ENCODE peak calls at places on chromosome 4, in eight cellular contexts. I, S, O, W, N, F, R and H are unnamed samples.

GRCh38 chr4:113467581-113467980 is 294.0 kb downstream of the CAMK2D start:
- DNase-seq in I (no peak), S (no peak), O (no peak), W (no peak), N (no peak), F (no peak), R (peak), H (peak)

GRCh38 chr4:19382993-19383392 is 868.7 kb upstream of the SLIT2 start:
- DNase-seq in I (no peak), S (no peak), O (no peak), W (no peak), N (no peak), F (no peak), R (no peak), H (peak)

GRCh38 chr4:173399016-173399415 is at the start of gene SCRG1:
- DNase-seq in I (no peak), S (no peak), O (no peak), W (peak), N (peak), F (no peak), R (no peak), H (no peak)

GRCh38 chr4:108360857-108361820 is 192.4 kb upstream of the LEF1 start:
- DNase-seq in I (no peak), S (no peak), O (no peak), W (peak), N (peak), F (no peak), R (peak), H (peak)

GRCh38 chr4:184019084-184019483 is 114.0 kb downstream of the STOX2 start:
- DNase-seq in I (no peak), S (no peak), O (no peak), W (no peak), N (no peak), F (no peak), R (peak), H (peak)

GRCh38 chr4:182169987-182170386 is 73.2 kb upstream of the TENM3 start:
- DNase-seq in I (no peak), S (no peak), O (no peak), W (no peak), N (no peak), F (no peak), R (peak), H (no peak)

GRCh38 chr4:119834901-119835300 is 206.3 kb upstream of the PDE5A start:
- DNase-seq in I (no peak), S (no peak), O (no peak), W (no peak), N (no peak), F (no peak), R (no peak), H (no peak)

GRCh38 chr4:122576261-122577188 is 44.3 kb downstream of the IL21 start:
- DNase-seq in I (peak), S (no peak), O (peak), W (peak), N (peak), F (no peak), R (peak), H (peak)

GRCh38 chr4:68375667-68376559 is 26.0 kb upstream of the YTHDC1 start:
- DNase-seq in I (peak), S (peak), O (peak), W (peak), N (peak), F (peak), R (peak), H (peak)

GRCh38 chr4:139853309-139853708 is 187.7 kb downstream of the MGST2 start:
- DNase-seq in I (no peak), S (no peak), O (no peak), W (peak), N (no peak), F (no peak), R (no peak), H (no peak)

GRCh38 chr4:54914781-54915180 is 210.6 kb downstream of the KDR start:
- DNase-seq in I (no peak), S (no peak), O (no peak), W (no peak), N (no peak), F (no peak), R (no peak), H (no peak)

GRCh38 chr4:25439913-25440477 is 62.9 kb downstream of the ANAPC4 start:
- DNase-seq in I (peak), S (no peak), O (peak), W (peak), N (peak), F (no peak), R (peak), H (peak)

GRCh38 chr4:176387571-176387970 is 67.8 kb downstream of the SPCS3 start:
- DNase-seq in I (no peak), S (no peak), O (no peak), W (no peak), N (no peak), F (no peak), R (no peak), H (no peak)

GRCh38 chr4:4289930-4290850 is at the start of the genes LYAR and ZBTB49:
- DNase-seq in I (peak), S (peak), O (peak), W (peak), N (peak), F (peak), R (peak), H (peak)

GRCh38 chr4:173168396-173169177 is at the start of gene GALNT7:
- DNase-seq in I (peak), S (peak), O (peak), W (peak), N (peak), F (peak), R (peak), H (peak)

GRCh38 chr4:125789018-125789417 is 474.3 kb downstream of the FAT4 start:
- DNase-seq in I (no peak), S (no peak), O (no peak), W (no peak), N (no peak), F (no peak), R (no peak), H (no peak)

GRCh38 chr4:7171191-7171900 is 21.0 kb upstream of the SORCS2 start:
- DNase-seq in I (no peak), S (peak), O (no peak), W (no peak), N (no peak), F (no peak), R (no peak), H (peak)

GRCh38 chr4:53055716-53056413 is 193.7 kb downstream of the RASL11B start:
- DNase-seq in I (no peak), S (no peak), O (no peak), W (no peak), N (no peak), F (no peak), R (no peak), H (no peak)

GRCh38 chr4:3353747-3354454 is 61.1 kb downstream of the RGS12 start:
- DNase-seq in I (no peak), S (no peak), O (no peak), W (no peak), N (no peak), F (no peak), R (no peak), H (peak)

GRCh38 chr4:123340381-123340701 is 56.3 kb upstream of the SPRY1 start:
- DNase-seq in I (no peak), S (no peak), O (no peak), W (no peak), N (no peak), F (no peak), R (peak), H (peak)

GRCh38 chr4:157076578-157076947 is 613 bp downstream of the GLRB start:
- DNase-seq in I (no peak), S (no peak), O (peak), W (peak), N (peak), F (no peak), R (no peak), H (no peak)

GRCh38 chr4:86453044-86453501 is 93.2 kb upstream of the MAPK10 start:
- DNase-seq in I (no peak), S (no peak), O (no peak), W (no peak), N (no peak), F (no peak), R (no peak), H (no peak)

GRCh38 chr4:168059251-168059650 is 33.1 kb upstream of the ANXA10 start:
- DNase-seq in I (no peak), S (no peak), O (no peak), W (no peak), N (no peak), F (no peak), R (peak), H (peak)

GRCh38 chr4:789571-790465 is 36.1 kb downstream of the CPLX1 start:
- DNase-seq in I (no peak), S (no peak), O (peak), W (no peak), N (no peak), F (no peak), R (no peak), H (no peak)

GRCh38 chr4:1683371-1683902 is 676 bp downstream of the FAM53A start:
- DNase-seq in I (peak), S (no peak), O (no peak), W (peak), N (no peak), F (peak), R (peak), H (peak)

GRCh38 chr4:1187182-1187581 is 14.8 kb upstream of the SPON2 start:
- DNase-seq in I (peak), S (no peak), O (peak), W (no peak), N (no peak), F (no peak), R (no peak), H (peak)

GRCh38 chr4:84433603-84434232 is 65.4 kb downstream of the NKX6-1 start:
- DNase-seq in I (no peak), S (no peak), O (no peak), W (no peak), N (no peak), F (no peak), R (no peak), H (no peak)

GRCh38 chr4:17336524-17336941 is 175.4 kb downstream of the QDPR start:
- DNase-seq in I (peak), S (no peak), O (peak), W (no peak), N (no peak), F (peak), R (peak), H (peak)

GRCh38 chr4:87103691-87104187 is 116.7 kb downstream of the KLHL8 start:
- DNase-seq in I (no peak), S (no peak), O (peak), W (no peak), N (no peak), F (no peak), R (peak), H (peak)

GRCh38 chr4:126591583-126591982 is 1041.2 kb upstream of the INTU start:
- DNase-seq in I (no peak), S (no peak), O (no peak), W (no peak), N (no peak), F (no peak), R (no peak), H (no peak)

GRCh38 chr4:178070155-178070554 is 627.9 kb upstream of the AGA start:
- DNase-seq in I (no peak), S (no peak), O (no peak), W (no peak), N (no peak), F (no peak), R (no peak), H (no peak)